ENCODE peak calls at places on chromosomes 4 and X, in six cellular contexts. E is fibroblast of lung, B is hepatocyte, P is HL-60, C is A673, V is A549. U is an unnamed sample.

GRCh38 chr4:31788676-31789075 is 1068.5 kb downstream of the PCDH7 start:
- DNase-seq in E (peak), B (no peak), P (no peak), C (peak), V (no peak), U (no peak)

GRCh38 chr4:2510351-2511259 is 25.8 kb upstream of the FAM193A start:
- DNase-seq in E (no peak), B (no peak), P (no peak), C (no peak), V (no peak), U (no peak)

GRCh38 chrX:13485167-13485566 is 84.2 kb upstream of the EGFL6 start:
- DNase-seq in E (no peak), B (no peak), P (no peak), C (no peak), V (no peak), U (no peak)

GRCh38 chr4:96677499-96677898 is 837.6 kb downstream of the PDHA2 start:
- DNase-seq in E (peak), B (no peak), P (no peak), C (no peak), V (no peak), U (no peak)

GRCh38 chr4:8403173-8403753 is 37.3 kb downstream of the ACOX3 start:
- DNase-seq in E (peak), B (peak), P (peak), C (peak), V (peak), U (peak)

GRCh38 chrX:153495362-153495751 is 577 bp downstream of the BGN start:
- DNase-seq in E (peak), B (peak), P (no peak), C (no peak), V (no peak), U (no peak)

GRCh38 chrX:132206259-132206658 is 13.0 kb downstream of the RAP2C start:
- DNase-seq in E (peak), B (no peak), P (no peak), C (no peak), V (no peak), U (no peak)

GRCh38 chrX:17082831-17083230 is 136.4 kb downstream of the REPS2 start:
- DNase-seq in E (peak), B (peak), P (no peak), C (peak), V (peak), U (peak)

GRCh38 chr4:151567056-151567455 is 158.1 kb downstream of the FHIP1A start:
- DNase-seq in E (no peak), B (no peak), P (no peak), C (peak), V (no peak), U (no peak)

GRCh38 chr4:11720292-11720691 is 291.6 kb upstream of the HS3ST1 start:
- DNase-seq in E (peak), B (peak), P (no peak), C (no peak), V (peak), U (peak)

GRCh38 chr4:186946682-186947294 is 223.1 kb upstream of the FAT1 start:
- DNase-seq in E (peak), B (peak), P (no peak), C (peak), V (peak), U (peak)

GRCh38 chr4:54971474-54971950 is 153.9 kb downstream of the KDR start:
- DNase-seq in E (peak), B (peak), P (peak), C (peak), V (peak), U (peak)

GRCh38 chr4:145679520-145679919 is 426 bp upstream of the C4orf51 start:
- DNase-seq in E (peak), B (peak), P (no peak), C (peak), V (peak), U (no peak)

GRCh38 chr4:141473026-141473540 is 163.3 kb upstream of the IL15 start:
- DNase-seq in E (peak), B (no peak), P (no peak), C (no peak), V (no peak), U (no peak)

GRCh38 chrX:72122621-72123275 is 9.0 kb downstream of the RTL5 start:
- DNase-seq in E (no peak), B (no peak), P (no peak), C (no peak), V (no peak), U (no peak)

GRCh38 chr4:4269856-4270255 is 20.1 kb downstream of the LYAR start:
- DNase-seq in E (peak), B (no peak), P (no peak), C (no peak), V (no peak), U (no peak)

GRCh38 chrX:82813671-82814078 is 694.4 kb upstream of the POU3F4 start:
- DNase-seq in E (peak), B (peak), P (no peak), C (no peak), V (peak), U (no peak)

GRCh38 chr4:186537843-186538521 is 17.4 kb downstream of the MTNR1A start:
- DNase-seq in E (no peak), B (no peak), P (no peak), C (no peak), V (no peak), U (no peak)

GRCh38 chr4:90293320-90293719 is 166.1 kb downstream of the CCSER1 start:
- DNase-seq in E (peak), B (no peak), P (no peak), C (no peak), V (peak), U (no peak)

GRCh38 chrX:46961574-46962279 is 49.5 kb downstream of the JADE3 start:
- DNase-seq in E (no peak), B (no peak), P (no peak), C (no peak), V (no peak), U (no peak)

GRCh38 chrX:112147206-112147605 is 64.6 kb upstream of the TRPC5 start:
- DNase-seq in E (peak), B (peak), P (peak), C (peak), V (peak), U (peak)

GRCh38 chrX:15664487-15665444 is at the start of gene CLTRN:
- DNase-seq in E (no peak), B (peak), P (no peak), C (no peak), V (peak), U (peak)

GRCh38 chr4:17313194-17313593 is 198.7 kb downstream of the QDPR start:
- DNase-seq in E (peak), B (no peak), P (no peak), C (no peak), V (no peak), U (no peak)

DNA sequence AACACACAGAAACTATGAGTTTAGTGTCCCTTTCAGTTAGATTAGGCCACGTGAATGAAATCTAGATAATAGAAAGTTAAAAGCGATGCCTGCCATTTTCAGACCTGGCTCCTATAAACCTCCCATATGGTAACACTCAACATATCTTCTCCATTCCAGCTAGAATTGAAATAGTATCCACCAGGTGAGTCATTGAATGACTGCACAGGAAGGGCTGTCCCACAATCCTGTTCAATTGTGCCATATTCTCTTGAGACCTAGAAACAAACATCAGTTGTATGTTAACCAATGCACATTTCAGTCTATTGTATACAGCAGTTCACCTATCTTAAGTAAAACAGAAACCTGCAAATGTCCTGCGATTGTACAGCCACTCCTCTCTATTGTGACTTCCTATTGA is 659.3 kb upstream of the SLIT2 start:
- DNase-seq in E (peak), B (no peak), P (no peak), C (peak), V (no peak), U (no peak)
- H3K4me3 ChIP-seq in E (no peak), B (no peak), P (no peak), C (no peak), V (no peak), U (no peak)

GRCh38 chrX:108310511-108310910 is 127.7 kb downstream of the COL4A6 start:
- DNase-seq in E (no peak), B (no peak), P (no peak), C (no peak), V (no peak), U (no peak)

GRCh38 chrX:108316456-108316855 is 121.8 kb downstream of the COL4A6 start:
- DNase-seq in E (no peak), B (no peak), P (no peak), C (no peak), V (no peak), U (no peak)

GRCh38 chrX:108313662-108314061 is 124.6 kb downstream of the COL4A6 start:
- DNase-seq in E (peak), B (no peak), P (no peak), C (no peak), V (peak), U (no peak)

GRCh38 chrX:108312011-108312410 is 126.2 kb downstream of the COL4A6 start:
- DNase-seq in E (peak), B (no peak), P (no peak), C (no peak), V (no peak), U (no peak)

DNA sequence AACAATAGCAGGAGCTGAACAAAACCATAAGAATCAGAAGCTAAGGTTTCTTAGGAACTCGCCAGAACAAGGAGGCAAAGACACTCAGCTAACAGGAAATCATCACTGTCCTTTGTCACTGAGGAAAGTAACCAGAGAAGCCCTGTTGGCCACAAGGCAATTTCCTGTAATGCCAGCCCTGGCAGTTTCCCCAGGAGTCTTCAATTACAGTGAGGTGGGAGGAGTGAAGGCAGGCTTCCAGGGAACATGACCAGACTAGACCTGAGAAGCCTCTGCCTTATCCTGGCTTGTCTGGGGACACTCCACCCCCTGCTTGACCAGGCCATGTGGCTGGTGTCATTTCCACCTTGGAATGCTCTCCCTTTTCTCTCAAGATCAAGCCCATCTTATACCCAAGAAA is 125.3 kb downstream of the COL4A6 start:
- DNase-seq in E (peak), B (no peak), P (no peak), C (peak), V (peak), U (peak)
- H3K4me3 ChIP-seq in E (no peak), B (no peak), P (no peak), C (no peak), V (no peak), U (no peak)

GRCh38 chrX:119690921-119691716 is 1.8 kb downstream of the SEPTIN6 start:
- DNase-seq in E (peak), B (peak), P (peak), C (peak), V (no peak), U (no peak)

GRCh38 chrX:119687661-119688413 is 5.1 kb downstream of the SEPTIN6 start:
- DNase-seq in E (no peak), B (no peak), P (no peak), C (no peak), V (no peak), U (no peak)

GRCh38 chrX:119692241-119693031 is 532 bp downstream of the SEPTIN6 start:
- DNase-seq in E (peak), B (peak), P (peak), C (peak), V (peak), U (peak)

GRCh38 chrX:119686087-119686639 is 6.8 kb downstream of the SEPTIN6 start:
- DNase-seq in E (no peak), B (no peak), P (no peak), C (peak), V (no peak), U (no peak)

GRCh38 chrX:119688856-119689455 is 4.0 kb downstream of the SEPTIN6 start:
- DNase-seq in E (no peak), B (no peak), P (no peak), C (no peak), V (no peak), U (no peak)
- H3K4me3 ChIP-seq in E (no peak), B (no peak), P (no peak), C (no peak), V (no peak), U (no peak)

GRCh38 chr4:74529284-74530041 is 84.5 kb downstream of the AREG start:
- DNase-seq in E (no peak), B (no peak), P (no peak), C (no peak), V (no peak), U (no peak)

GRCh38 chr4:74534936-74535335 is 90.0 kb downstream of the AREG start:
- DNase-seq in E (no peak), B (no peak), P (no peak), C (no peak), V (no peak), U (no peak)

GRCh38 chr4:74535471-74535870 is 90.5 kb downstream of the AREG start:
- DNase-seq in E (no peak), B (no peak), P (no peak), C (no peak), V (no peak), U (no peak)

GRCh38 chr4:74534121-74534520 is 89.2 kb downstream of the AREG start:
- DNase-seq in E (no peak), B (peak), P (no peak), C (no peak), V (peak), U (no peak)

GRCh38 chr4:74531952-74532794 is 87.2 kb downstream of the AREG start:
- DNase-seq in E (peak), B (peak), P (peak), C (peak), V (peak), U (peak)
- H3K4me3 ChIP-seq in E (no peak), B (no peak), P (no peak), C (no peak), V (no peak), U (no peak)

GRCh38 chrX:28585767-28586166 is 1.5 kb upstream of the IL1RAPL1 start:
- DNase-seq in E (no peak), B (no peak), P (no peak), C (no peak), V (no peak), U (no peak)
- H3K4me3 ChIP-seq in E (peak), B (peak), P (no peak), C (no peak), V (no peak), U (peak)

GRCh38 chrX:115940888-115941332 is 229.6 kb upstream of the AGTR2 start:
- DNase-seq in E (peak), B (no peak), P (peak), C (peak), V (peak), U (peak)
- H3K4me3 ChIP-seq in E (no peak), B (no peak), P (no peak), C (no peak), V (no peak), U (no peak)

U was measured in H7.